ENCODE peak calls at places on chromosome 11, in four cellular contexts. Z is T-cell, P is astrocyte of the spinal cord, C is activated T-cell treated with anti-CD3 and anti-CD28 coated beads for 48 hours. K is an unnamed sample.

GRCh38 chr11:74010306-74010981 is 1.6 kb upstream of the UCP3 start:
- DNase-seq in Z (no peak), P (no peak), C (no peak), K (no peak)

GRCh38 chr11:9573775-9574555 is 495 bp downstream of the WEE1 start:
- DNase-seq in Z (no peak), P (no peak), C (peak), K (peak)

GRCh38 chr11:1488575-1489180 is 2.1 kb upstream of the MOB2 start:
- DNase-seq in Z (no peak), P (no peak), C (no peak), K (no peak)

GRCh38 chr11:57647960-57648776 is 1.5 kb downstream of the YPEL4 start:
- DNase-seq in Z (no peak), P (no peak), C (no peak), K (no peak)

GRCh38 chr11:20493340-20493739 is 105.8 kb downstream of the PRMT3 start:
- DNase-seq in Z (no peak), P (no peak), C (no peak), K (peak)

GRCh38 chr11:62439785-62440602 is 21.2 kb downstream of the SCGB1A1 start:
- DNase-seq in Z (no peak), P (no peak), C (no peak), K (peak)

GRCh38 chr11:67484847-67485311 is 2.1 kb downstream of the AIP start:
- DNase-seq in Z (peak), P (no peak), C (peak), K (no peak)

GRCh38 chr11:33507967-33508366 is 192.7 kb downstream of the C11orf91 start:
- DNase-seq in Z (no peak), P (no peak), C (no peak), K (peak)

GRCh38 chr11:61539958-61540357 is 31.4 kb downstream of the LRRC10B start:
- DNase-seq in Z (no peak), P (no peak), C (no peak), K (no peak)

GRCh38 chr11:32225491-32226285 is 134.8 kb downstream of the RCN1 start:
- DNase-seq in Z (no peak), P (no peak), C (no peak), K (no peak)

GRCh38 chr11:17148536-17148935 is 59.2 kb downstream of the PIK3C2A start:
- DNase-seq in Z (no peak), P (peak), C (no peak), K (no peak)

GRCh38 chr11:57134284-57134683 is 47.5 kb upstream of the LRRC55 start:
- DNase-seq in Z (no peak), P (no peak), C (no peak), K (no peak)